ENCODE peak calls at places on chromosome 15, in six cellular contexts. W is psoas muscle, Q is AG09319, T is foreskin fibroblast, B is cardiac muscle cell, P is SK-N-SH. C is an unnamed sample.

GRCh38 chr15:70099966-70100494 is 2.3 kb upstream of the TLE3 start:
- DNase-seq in W (no peak), Q (no peak), T (no peak), B (peak), P (no peak), C (no peak)

GRCh38 chr15:81379269-81379668 is 5.3 kb upstream of the TMC3 start:
- DNase-seq in W (no peak), Q (no peak), T (no peak), B (no peak), P (no peak), C (no peak)

GRCh38 chr15:71532994-71533393 is 277.4 kb upstream of the NR2E3 start:
- DNase-seq in W (no peak), Q (no peak), T (peak), B (peak), P (peak), C (no peak)

GRCh38 chr15:62391565-62392262 is 226.6 kb upstream of the C2CD4B start:
- DNase-seq in W (peak), Q (no peak), T (peak), B (peak), P (peak), C (no peak)

GRCh38 chr15:43238691-43239131 is 17.9 kb upstream of the EPB42 start:
- DNase-seq in W (no peak), Q (no peak), T (no peak), B (no peak), P (no peak), C (no peak)

GRCh38 chr15:81261172-81261808 is 62.7 kb downstream of the STARD5 start:
- DNase-seq in W (no peak), Q (no peak), T (no peak), B (no peak), P (no peak), C (no peak)

GRCh38 chr15:90902996-90903732 is at the start of gene MAN2A2:
- DNase-seq in W (peak), Q (no peak), T (peak), B (peak), P (peak), C (peak)

GRCh38 chr15:59976480-59976879 is 27.6 kb upstream of the FOXB1 start:
- DNase-seq in W (no peak), Q (no peak), T (no peak), B (no peak), P (no peak), C (no peak)

GRCh38 chr15:51332211-51333147 is 5.9 kb downstream of the CYP19A1 start:
- DNase-seq in W (no peak), Q (no peak), T (no peak), B (peak), P (no peak), C (no peak)

GRCh38 chr15:62649793-62650420 is 392.6 kb upstream of the TPM1 start:
- DNase-seq in W (no peak), Q (no peak), T (peak), B (peak), P (no peak), C (no peak)

GRCh38 chr15:71344316-71344715 is 229.0 kb downstream of the THSD4 start:
- DNase-seq in W (no peak), Q (no peak), T (no peak), B (no peak), P (no peak), C (no peak)

GRCh38 chr15:89860851-89861360 is 32.9 kb downstream of the AP3S2 start:
- DNase-seq in W (no peak), Q (no peak), T (no peak), B (no peak), P (peak), C (no peak)

GRCh38 chr15:31464216-31465082 is 137.8 kb downstream of the KLF13 start:
- DNase-seq in W (no peak), Q (no peak), T (no peak), B (no peak), P (no peak), C (no peak)

GRCh38 chr15:29207027-29207757 is 62.4 kb downstream of the NSMCE3 start:
- DNase-seq in W (no peak), Q (no peak), T (no peak), B (no peak), P (no peak), C (no peak)

GRCh38 chr15:48954538-48954937 is 9.2 kb downstream of the SHC4 start:
- DNase-seq in W (no peak), Q (no peak), T (no peak), B (peak), P (no peak), C (no peak)

GRCh38 chr15:75597667-75598341 is 18.7 kb upstream of the PTPN9 start:
- DNase-seq in W (no peak), Q (no peak), T (no peak), B (peak), P (no peak), C (no peak)

GRCh38 chr15:69098688-69099087 is 61.7 kb upstream of the GLCE start:
- DNase-seq in W (no peak), Q (no peak), T (no peak), B (no peak), P (no peak), C (no peak)

GRCh38 chr15:31392761-31393401 is 66.2 kb downstream of the KLF13 start:
- DNase-seq in W (no peak), Q (no peak), T (no peak), B (peak), P (no peak), C (no peak)

GRCh38 chr15:71826196-71826595 is 15.8 kb downstream of the NR2E3 start:
- DNase-seq in W (no peak), Q (no peak), T (no peak), B (no peak), P (no peak), C (no peak)

DNA sequence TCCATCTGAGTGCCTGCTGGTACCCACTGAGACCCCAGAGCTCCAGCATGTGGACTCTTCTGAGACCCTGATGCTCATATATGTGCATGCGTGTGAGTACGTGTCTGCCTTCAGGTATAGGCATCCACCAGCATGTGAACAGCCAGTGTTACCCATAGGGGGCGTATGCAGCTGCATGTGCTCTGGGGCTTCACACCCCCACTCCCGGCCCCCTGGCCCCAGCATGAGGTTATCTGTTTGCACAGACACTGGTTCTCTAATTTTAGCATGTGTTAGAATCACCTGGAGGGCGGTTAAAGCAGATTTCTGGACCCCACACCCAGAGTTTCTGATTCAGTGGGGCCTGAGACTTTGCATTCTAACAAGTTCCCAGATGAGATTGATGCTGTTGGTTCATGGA is 824 bp upstream of the CILP start:
- DNase-seq in W (no peak), Q (no peak), T (no peak), B (no peak), P (peak), C (no peak)
- TF ChIP-seq CTCF in W (peak), Q (peak), T (peak), B (peak), P (peak), C (peak)

GRCh38 chr15:41858756-41859155 is 20.1 kb downstream of the PLA2G4B start:
- DNase-seq in W (no peak), Q (no peak), T (no peak), B (no peak), P (no peak), C (no peak)

GRCh38 chr15:41862515-41863116 is 24.0 kb downstream of the PLA2G4B start:
- DNase-seq in W (no peak), Q (no peak), T (no peak), B (no peak), P (no peak), C (no peak)

GRCh38 chr15:41857316-41857715 is 18.7 kb downstream of the PLA2G4B start:
- DNase-seq in W (no peak), Q (no peak), T (no peak), B (no peak), P (no peak), C (no peak)

GRCh38 chr15:41861736-41862356 is 23.2 kb downstream of the PLA2G4B start:
- DNase-seq in W (no peak), Q (no peak), T (no peak), B (no peak), P (no peak), C (no peak)

DNA sequence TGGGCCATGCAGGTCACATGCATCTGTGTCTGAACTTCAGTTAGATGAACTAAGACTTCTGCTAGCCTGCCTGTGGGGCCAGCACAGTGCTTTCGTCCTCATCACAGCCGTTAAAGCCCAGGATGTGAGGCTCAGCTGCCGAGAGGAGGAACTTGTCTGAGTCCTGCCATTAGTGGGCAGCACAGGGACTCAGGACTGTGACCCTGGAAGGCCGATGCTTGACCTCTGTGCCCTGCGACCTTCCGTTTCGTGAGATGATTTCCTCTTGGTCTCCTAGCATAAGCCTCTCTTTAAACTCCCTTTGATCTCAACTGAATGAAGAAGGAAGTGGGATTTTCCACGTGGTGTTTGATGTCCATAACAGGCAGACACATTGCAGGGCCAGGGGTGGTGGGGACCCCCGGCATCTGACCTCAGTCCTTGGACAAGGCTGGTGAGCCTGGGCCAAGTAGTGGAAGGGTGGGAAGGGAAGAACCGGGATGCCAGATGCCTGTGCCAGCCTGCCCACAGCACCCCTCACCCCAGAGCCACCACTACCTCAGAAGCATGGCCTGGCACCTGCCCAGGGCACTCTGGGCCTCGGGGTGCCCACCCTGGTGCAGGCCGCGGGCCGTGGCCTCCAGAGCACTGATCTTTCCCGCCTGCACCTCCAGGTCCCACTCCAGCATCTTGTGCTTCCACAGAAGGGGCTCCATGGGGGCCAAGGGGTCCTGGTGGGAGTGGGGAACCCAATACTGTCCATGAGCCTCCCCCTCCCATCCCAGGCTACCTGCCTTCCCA is 21.6 kb downstream of the PLA2G4B start:
- DNase-seq in W (no peak), Q (no peak), T (no peak), B (no peak), P (no peak), C (no peak)
- TF ChIP-seq CTCF in W (no peak), Q (no peak), T (peak), B (no peak), P (no peak), C (no peak)

DNA sequence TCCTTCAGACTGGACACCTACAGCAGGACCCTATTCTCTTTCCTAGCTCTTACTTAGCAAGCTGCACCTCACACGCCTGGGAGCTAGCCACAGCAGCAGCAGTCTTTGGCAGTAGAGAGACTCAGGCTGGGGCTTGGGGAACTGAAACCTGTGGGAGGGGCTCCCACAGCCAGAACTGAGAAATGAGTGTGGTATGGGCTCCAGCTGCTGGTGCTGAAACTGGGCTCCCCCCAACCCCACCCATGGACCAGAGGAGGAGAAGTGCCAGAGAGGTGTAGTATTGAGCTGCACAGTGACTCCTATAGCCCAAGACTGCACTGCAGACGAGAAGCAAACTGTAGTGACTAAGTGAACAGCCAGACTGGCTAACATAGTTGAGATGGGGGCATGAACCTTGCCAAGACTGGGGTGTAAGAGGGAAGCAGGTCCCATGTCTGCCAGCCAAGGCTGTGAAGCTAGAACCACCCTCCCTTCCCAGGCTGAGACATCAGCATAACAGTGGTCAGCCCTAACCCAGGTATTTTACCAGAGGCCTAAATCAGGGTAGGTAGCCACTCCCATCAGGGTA is 62.5 kb downstream of the MYO5A start:
- DNase-seq in W (peak), Q (no peak), T (no peak), B (no peak), P (no peak), C (no peak)
- TF ChIP-seq CTCF in W (no peak), Q (no peak), T (no peak), B (no peak), P (no peak), C (no peak)

GRCh38 chr15:88274534-88275460 is 18.3 kb upstream of the NTRK3 start:
- DNase-seq in W (peak), Q (peak), T (peak), B (peak), P (peak), C (peak)
- TF ChIP-seq CTCF in W (peak), Q (peak), T (peak), B (peak), P (peak), C (peak)